ENCODE peak calls at places on chromosomes 13 and 19, in six cellular contexts. D is tibial artery; Z is myocyte; U is renal cortical epithelial cell; Q is AG10803; B is CD8-positive, alpha-beta memory T cell. J is an unnamed sample.
A peak's percentile ranks its signal among the peaks of the same experiment; 100 is the strongest.

GRCh38 chr19:54137913-54138776 is 583 bp downstream of the CNOT3 start:
- DNase-seq in Z (no peak), Q (no peak), B (peak; percentile 41), U (no peak), D (no peak), J (no peak)

GRCh38 chr19:45774765-45775164 is 5.7 kb upstream of the SIX5 start:
- DNase-seq in Z (no peak), D (no peak), Q (no peak), B (no peak), U (no peak), J (no peak)

GRCh38 chr19:19627716-19628498 is at the start of gene LPAR2:
- DNase-seq in Q (no peak), B (peak; percentile 76), Z (no peak), D (no peak), U (no peak), J (no peak)

GRCh38 chr19:46380690-46381089 is 32.7 kb downstream of the CCDC8 start:
- DNase-seq in D (no peak), Q (no peak), Z (no peak), U (no peak), B (no peak), J (no peak)

GRCh38 chr19:54133312-54133956 is 4.1 kb upstream of the CNOT3 start:
- DNase-seq in D (no peak), Q (peak; percentile 40), U (no peak), B (no peak), Z (no peak), J (no peak)

GRCh38 chr19:32421589-32422361 is 16.2 kb downstream of the DPY19L3 start:
- DNase-seq in U (no peak), D (no peak), B (no peak), Q (no peak), Z (no peak), J (no peak)

GRCh38 chr13:74444877-74445479 is 310.8 kb upstream of the KLF12 start:
- DNase-seq in Q (peak; percentile 4), D (no peak), B (no peak), U (peak; percentile 15), Z (no peak), J (peak; percentile 18)

GRCh38 chr19:1002600-1002999 is 2.4 kb downstream of the GRIN3B start:
- DNase-seq in U (no peak), D (no peak), Q (no peak), B (no peak), Z (no peak), J (no peak)

GRCh38 chr13:40589285-40590109 is 76.9 kb downstream of the FOXO1 start:
- DNase-seq in Q (peak; percentile 65), D (no peak), Z (peak; percentile 96), U (peak; percentile 83), B (no peak), J (no peak)

GRCh38 chr13:106523566-106523965 is 11.9 kb downstream of the EFNB2 start:
- DNase-seq in Z (peak; percentile 47), D (no peak), U (no peak), Q (peak; percentile 56), B (no peak), J (no peak)

GRCh38 chr19:40627486-40628279 is 26.5 kb downstream of the LTBP4 start:
- DNase-seq in Z (no peak), B (no peak), D (no peak), U (no peak), Q (no peak), J (no peak)

GRCh38 chr13:66895780-66896179 is 334.4 kb downstream of the PCDH9 start:
- DNase-seq in U (no peak), Z (peak; percentile 79), B (no peak), D (no peak), Q (no peak), J (no peak)

GRCh38 chr19:13401388-13401787 is 104.9 kb downstream of the CACNA1A start:
- DNase-seq in U (peak; percentile 67), Q (peak; percentile 15), B (no peak), Z (no peak), D (no peak), J (peak; percentile 35)

GRCh38 chr19:19022380-19022961 is 10.8 kb downstream of the SUGP2 start:
- DNase-seq in Q (no peak), D (no peak), B (no peak), U (no peak), Z (no peak), J (no peak)

GRCh38 chr13:105937451-105937850 is 598.0 kb downstream of the EFNB2 start:
- DNase-seq in Z (no peak), U (peak; percentile 23), Q (peak; percentile 9), D (no peak), B (no peak), J (no peak)

GRCh38 chr13:111415216-111415615 is 94.8 kb downstream of the TEX29 start:
- DNase-seq in Z (no peak), U (no peak), Q (no peak), B (no peak), D (no peak), J (no peak)

GRCh38 chr13:111981006-111981405 is 85.9 kb upstream of the SOX1 start:
- DNase-seq in Z (no peak), D (no peak), U (no peak), Q (no peak), B (no peak), J (no peak)

GRCh38 chr19:42277821-42278809 is 9.1 kb downstream of the CIC start:
- DNase-seq in Z (peak; percentile 92), B (no peak), D (no peak), U (no peak), Q (peak; percentile 70), J (peak; percentile 59)

GRCh38 chr13:33639640-33640080 is 178.3 kb upstream of the RFC3 start:
- DNase-seq in B (no peak), Z (peak; percentile 16), Q (no peak), U (peak; percentile 56), D (no peak), J (no peak)

GRCh38 chr13:72960541-72960940 is 98.3 kb upstream of the KLF5 start:
- DNase-seq in U (peak; percentile 49), Z (no peak), B (no peak), D (no peak), Q (no peak), J (no peak)

GRCh38 chr13:114115191-114115671 is 17.2 kb downstream of the RASA3 start:
- DNase-seq in Q (peak; percentile 83), Z (peak; percentile 91), B (no peak), U (peak; percentile 90), D (peak; percentile 69), J (peak; percentile 91)

GRCh38 chr19:18408053-18408476 is 10.6 kb upstream of the LRRC25 start:
- DNase-seq in Z (peak; percentile 44), D (no peak), U (peak; percentile 96), B (no peak), Q (no peak), J (no peak)

GRCh38 chr19:40280608-40281221 is 4.4 kb downstream of the AKT2 start:
- DNase-seq in D (no peak), U (peak; percentile 21), Z (no peak), Q (no peak), B (no peak), J (no peak)

GRCh38 chr19:45767881-45768643 is 990 bp downstream of the SIX5 start:
- DNase-seq in Q (peak; percentile 73), U (peak; percentile 41), Z (peak; percentile 63), B (no peak), D (peak; percentile 88), J (no peak)

GRCh38 chr13:67971291-67971690 is 741.2 kb upstream of the PCDH9 start:
- DNase-seq in Q (no peak), B (no peak), D (no peak), U (no peak), Z (peak; percentile 35), J (no peak)

GRCh38 chr13:45367358-45367757 is 26.4 kb upstream of the TPT1 start:
- DNase-seq in U (peak; percentile 98), D (no peak), B (peak; percentile 79), Q (peak; percentile 78), Z (peak; percentile 57), J (peak; percentile 83)

GRCh38 chr13:95182570-95183285 is 118.5 kb downstream of the ABCC4 start:
- DNase-seq in D (no peak), Q (no peak), B (no peak), Z (no peak), U (no peak), J (no peak)

GRCh38 chr19:46404039-46404883 is 9.1 kb downstream of the CCDC8 start:
- DNase-seq in U (peak; percentile 46), Q (peak; percentile 48), B (no peak), D (peak; percentile 86), Z (peak; percentile 71), J (no peak)

GRCh38 chr13:63088226-63088625 is 1672.6 kb upstream of the PCDH20 start:
- DNase-seq in U (no peak), Q (no peak), D (no peak), Z (no peak), B (no peak), J (no peak)

GRCh38 chr19:32287811-32288227 is 57.6 kb upstream of the ZNF507 start:
- DNase-seq in Q (peak; percentile 80), B (no peak), D (peak; percentile 72), U (peak; percentile 19), Z (peak; percentile 67), J (peak; percentile 36)